ENCODE peak calls at places on chromosomes 13 and 19, in nine cellular contexts. E is fibroblast of mammary gland; Q is EL; X is stimulated activated CD8-positive, alpha-beta memory T cell treated with anti-CD3 and anti-CD28 coated beads, Interleukin-7, amount 100 ng/mL, for 4 hours; F is germinal center; H is COR-L47; M is A172; L is activated T-cell treated with anti-CD3 and anti-CD28 coated beads, Interleukin-2, amount 50 U/mL, for 72 hours; U is left cardiac atrium. J is an unnamed sample.

GRCh38 chr13:27405521-27406134 is 18.8 kb upstream of the GTF3A start:
- DNase-seq in E (no peak), Q (no peak), X (no peak), F (no peak), H (peak), M (no peak), L (no peak), U (no peak), J (no peak)

GRCh38 chr13:101098873-101099272 is 317.4 kb downstream of the NALCN start:
- DNase-seq in E (no peak), Q (no peak), X (no peak), F (no peak), H (no peak), M (peak), L (no peak), U (no peak), J (no peak)

GRCh38 chr19:50362656-50363424 is 2.6 kb downstream of the NAPSA start:
- DNase-seq in E (no peak), Q (no peak), X (peak), F (no peak), H (no peak), M (no peak), L (peak), U (no peak), J (no peak)

GRCh38 chr13:36298535-36299068 is 988 bp upstream of the CCDC169 start:
- DNase-seq in E (no peak), Q (no peak), X (no peak), F (no peak), H (no peak), M (peak), L (no peak), U (no peak), J (peak)

GRCh38 chr19:6963937-6964336 is 57.3 kb downstream of the MBD3L2B start:
- DNase-seq in E (no peak), Q (no peak), X (no peak), F (peak), H (no peak), M (no peak), L (peak), U (no peak), J (no peak)

GRCh38 chr19:50003810-50004419 is 21.3 kb downstream of the VRK3 start:
- DNase-seq in E (peak), Q (peak), X (peak), F (no peak), H (no peak), M (peak), L (peak), U (peak), J (no peak)

GRCh38 chr13:70249332-70250064 is 141.2 kb upstream of the KLHL1 start:
- DNase-seq in E (no peak), Q (no peak), X (no peak), F (no peak), H (no peak), M (peak), L (no peak), U (no peak), J (peak)

GRCh38 chr19:53076984-53077383 is 26.2 kb downstream of the ZNF160 start:
- DNase-seq in E (peak), Q (peak), X (no peak), F (no peak), H (peak), M (no peak), L (no peak), U (peak), J (peak)

GRCh38 chr13:36883829-36884228 is 36.2 kb downstream of the SMAD9 start:
- DNase-seq in E (no peak), Q (no peak), X (no peak), F (no peak), H (no peak), M (no peak), L (no peak), U (no peak), J (no peak)

GRCh38 chr19:17357078-17357666 is 19.8 kb downstream of the GTPBP3 start:
- DNase-seq in E (no peak), Q (no peak), X (no peak), F (no peak), H (no peak), M (no peak), L (no peak), U (no peak), J (no peak)

GRCh38 chr13:67120872-67121531 is 109.1 kb downstream of the PCDH9 start:
- DNase-seq in E (peak), Q (peak), X (no peak), F (no peak), H (no peak), M (no peak), L (no peak), U (no peak), J (no peak)

GRCh38 chr19:49613374-49613773 is 22.4 kb downstream of the PRR12 start:
- DNase-seq in E (peak), Q (peak), X (no peak), F (no peak), H (peak), M (peak), L (no peak), U (no peak), J (no peak)